ENCODE peak calls at places on chromosomes 3 and 15, in six cellular contexts. One of them, this sample, is unnamed.

GRCh38 chr15:40238927-40239591 is at the start of gene PAK6:
- DNase-seq in K562: peak; percentile 59
- DNase-seq in HepG2: no peak
- DNase-seq in GM12878: no peak
- DNase-seq in A549: peak; percentile 30
- DNase-seq in SK-N-SH: peak; percentile 92
- DNase-seq in this sample: peak; percentile 53

GRCh38 chr3:129052675-129053074 is 7.9 kb upstream of the GP9 start:
- DNase-seq in HepG2: no peak
- DNase-seq in SK-N-SH: peak; percentile 47
- DNase-seq in K562: peak; percentile 9
- DNase-seq in A549: no peak
- DNase-seq in GM12878: no peak
- DNase-seq in this sample: no peak

GRCh38 chr3:128100638-128101037 is 23.0 kb downstream of the RUVBL1 start:
- DNase-seq in A549: no peak
- DNase-seq in HepG2: no peak
- DNase-seq in K562: no peak
- DNase-seq in GM12878: no peak
- DNase-seq in SK-N-SH: no peak
- DNase-seq in this sample: no peak

GRCh38 chr3:65483475-65483874 is 555.2 kb downstream of the MAGI1 start:
- DNase-seq in A549: no peak
- DNase-seq in SK-N-SH: no peak
- DNase-seq in K562: no peak
- DNase-seq in GM12878: no peak
- DNase-seq in HepG2: no peak
- DNase-seq in this sample: no peak

GRCh38 chr3:113377158-113377557 is 64.1 kb downstream of the CFAP44 start:
- DNase-seq in HepG2: peak; percentile 11
- DNase-seq in GM12878: peak; percentile 2
- DNase-seq in SK-N-SH: no peak
- DNase-seq in A549: no peak
- DNase-seq in K562: no peak
- DNase-seq in this sample: no peak

GRCh38 chr15:73924258-73924921 is 1.9 kb upstream of the LOXL1 start:
- DNase-seq in HepG2: no peak
- DNase-seq in K562: no peak
- DNase-seq in GM12878: no peak
- DNase-seq in SK-N-SH: no peak
- DNase-seq in A549: peak; percentile 12
- DNase-seq in this sample: peak; percentile 92

GRCh38 chr15:91627473-91628309 is 225.8 kb upstream of the SLCO3A1 start:
- DNase-seq in A549: no peak
- DNase-seq in K562: no peak
- DNase-seq in HepG2: no peak
- DNase-seq in GM12878: no peak
- DNase-seq in SK-N-SH: peak; percentile 47
- DNase-seq in this sample: peak; percentile 10

GRCh38 chr3:103181175-103181574 is 746.4 kb downstream of the ZPLD1 start:
- DNase-seq in HepG2: no peak
- DNase-seq in A549: no peak
- DNase-seq in GM12878: no peak
- DNase-seq in SK-N-SH: no peak
- DNase-seq in K562: no peak
- DNase-seq in this sample: no peak

GRCh38 chr3:66442254-66443249 is 58.3 kb downstream of the LRIG1 start:
- DNase-seq in SK-N-SH: no peak
- DNase-seq in K562: peak; percentile 2
- DNase-seq in A549: no peak
- DNase-seq in GM12878: no peak
- DNase-seq in HepG2: peak; percentile 75
- DNase-seq in this sample: peak; percentile 93

GRCh38 chr15:60594071-60594470 is 115.1 kb upstream of the ICE2 start:
- DNase-seq in A549: no peak
- DNase-seq in K562: no peak
- DNase-seq in HepG2: no peak
- DNase-seq in SK-N-SH: no peak
- DNase-seq in GM12878: no peak
- DNase-seq in this sample: no peak

GRCh38 chr3:123123716-123124616 is 57.1 kb downstream of the PDIA5 start:
- DNase-seq in GM12878: no peak
- DNase-seq in A549: no peak
- DNase-seq in HepG2: no peak
- DNase-seq in SK-N-SH: no peak
- DNase-seq in K562: no peak
- DNase-seq in this sample: no peak

GRCh38 chr3:122403489-122403888 is 12.4 kb downstream of the WDR5B start:
- DNase-seq in K562: no peak
- DNase-seq in SK-N-SH: no peak
- DNase-seq in GM12878: no peak
- DNase-seq in HepG2: no peak
- DNase-seq in A549: no peak
- DNase-seq in this sample: peak; percentile 61

GRCh38 chr15:45573961-45574629 is 13.1 kb upstream of the BLOC1S6 start:
- DNase-seq in K562: peak; percentile 45
- DNase-seq in GM12878: no peak
- DNase-seq in SK-N-SH: peak; percentile 28
- DNase-seq in HepG2: peak; percentile 61
- DNase-seq in A549: peak; percentile 48
- DNase-seq in this sample: no peak

GRCh38 chr3:102169915-102170479 is 264.8 kb upstream of the ZPLD1 start:
- DNase-seq in SK-N-SH: peak; percentile 27
- DNase-seq in A549: no peak
- DNase-seq in HepG2: no peak
- DNase-seq in K562: no peak
- DNase-seq in GM12878: no peak
- DNase-seq in this sample: no peak

GRCh38 chr3:10395671-10396070 is 74.8 kb upstream of the SEC13 start:
- DNase-seq in K562: no peak
- DNase-seq in SK-N-SH: no peak
- DNase-seq in HepG2: no peak
- DNase-seq in GM12878: no peak
- DNase-seq in A549: no peak
- DNase-seq in this sample: no peak

GRCh38 chr3:57391767-57392166 is 99.3 kb upstream of the ASB14 start:
- DNase-seq in A549: no peak
- DNase-seq in GM12878: no peak
- DNase-seq in K562: no peak
- DNase-seq in SK-N-SH: no peak
- DNase-seq in HepG2: peak; percentile 43
- DNase-seq in this sample: no peak

GRCh38 chr3:181823716-181824115 is 112.0 kb downstream of the SOX2 start:
- DNase-seq in A549: no peak
- DNase-seq in K562: no peak
- DNase-seq in HepG2: no peak
- DNase-seq in SK-N-SH: no peak
- DNase-seq in GM12878: no peak
- DNase-seq in this sample: no peak

GRCh38 chr3:182364723-182365650 is 428.3 kb upstream of the ATP11B start:
- DNase-seq in HepG2: no peak
- DNase-seq in A549: no peak
- DNase-seq in SK-N-SH: peak; percentile 46
- DNase-seq in GM12878: no peak
- DNase-seq in K562: peak; percentile 91
- DNase-seq in this sample: no peak

DNA sequence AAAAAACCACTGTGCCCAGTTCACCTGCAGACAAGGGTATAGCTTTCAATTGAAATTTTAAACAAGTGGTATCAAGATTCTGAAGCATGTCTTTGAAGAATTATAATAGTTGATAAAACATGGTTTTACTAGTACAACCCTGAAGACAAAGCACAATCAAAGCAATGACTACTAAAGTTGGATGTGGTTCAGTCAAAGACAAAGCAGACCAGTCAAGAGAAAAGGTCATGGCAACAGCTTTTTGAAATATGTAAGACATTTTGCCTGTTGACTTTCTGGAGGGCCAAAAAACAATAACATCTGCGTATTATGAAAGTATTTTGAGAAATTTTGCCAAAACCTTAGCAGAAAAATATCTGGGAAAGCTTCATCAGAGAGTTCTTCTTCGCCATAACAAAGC is 1393.6 kb downstream of the SI start:
- DNase-seq in K562: no peak
- DNase-seq in GM12878: no peak
- DNase-seq in HepG2: no peak
- DNase-seq in A549: no peak
- DNase-seq in SK-N-SH: no peak
- DNase-seq in this sample: no peak
- TF ChIP-seq SMC3 in K562: no peak
- TF ChIP-seq SMC3 in GM12878: no peak
- TF ChIP-seq SMC3 in HepG2: no peak
- TF ChIP-seq SMC3 in A549: no peak
- TF ChIP-seq SMC3 in SK-N-SH: no peak
- TF ChIP-seq SMC3 in this sample: no peak

GRCh38 chr15:81880314-81880713 is 165.5 kb downstream of the MEX3B start:
- DNase-seq in A549: no peak
- DNase-seq in SK-N-SH: no peak
- DNase-seq in HepG2: no peak
- DNase-seq in GM12878: peak; percentile 8
- DNase-seq in K562: no peak
- DNase-seq in this sample: no peak
- TF ChIP-seq SMC3 in A549: no peak
- TF ChIP-seq SMC3 in SK-N-SH: no peak
- TF ChIP-seq SMC3 in HepG2: no peak
- TF ChIP-seq SMC3 in GM12878: no peak
- TF ChIP-seq SMC3 in K562: no peak
- TF ChIP-seq SMC3 in this sample: no peak

GRCh38 chr3:160860346-160860745 is 104.3 kb downstream of the PPM1L start:
- DNase-seq in K562: no peak
- DNase-seq in SK-N-SH: no peak
- DNase-seq in HepG2: no peak
- DNase-seq in GM12878: no peak
- DNase-seq in A549: no peak
- DNase-seq in this sample: no peak
- TF ChIP-seq SMC3 in K562: no peak
- TF ChIP-seq SMC3 in SK-N-SH: no peak
- TF ChIP-seq SMC3 in HepG2: no peak
- TF ChIP-seq SMC3 in GM12878: no peak
- TF ChIP-seq SMC3 in A549: no peak
- TF ChIP-seq SMC3 in this sample: no peak

GRCh38 chr3:149720918-149721317 is 31.4 kb downstream of the COMMD2 start:
- DNase-seq in K562: no peak
- DNase-seq in A549: no peak
- DNase-seq in HepG2: no peak
- DNase-seq in GM12878: no peak
- DNase-seq in SK-N-SH: no peak
- DNase-seq in this sample: no peak

GRCh38 chr3:149727676-149728075 is 24.6 kb downstream of the COMMD2 start:
- DNase-seq in HepG2: no peak
- DNase-seq in SK-N-SH: no peak
- DNase-seq in GM12878: no peak
- DNase-seq in K562: no peak
- DNase-seq in A549: no peak
- DNase-seq in this sample: no peak

GRCh38 chr3:149723781-149724180 is 28.5 kb downstream of the COMMD2 start:
- DNase-seq in K562: no peak
- DNase-seq in SK-N-SH: no peak
- DNase-seq in GM12878: no peak
- DNase-seq in HepG2: no peak
- DNase-seq in A549: no peak
- DNase-seq in this sample: no peak

GRCh38 chr3:149732234-149732633 is 20.1 kb downstream of the COMMD2 start:
- DNase-seq in HepG2: no peak
- DNase-seq in K562: no peak
- DNase-seq in GM12878: no peak
- DNase-seq in SK-N-SH: no peak
- DNase-seq in A549: no peak
- DNase-seq in this sample: no peak

GRCh38 chr3:149726716-149727407 is 25.4 kb downstream of the COMMD2 start:
- DNase-seq in GM12878: peak; percentile 40
- DNase-seq in K562: no peak
- DNase-seq in SK-N-SH: no peak
- DNase-seq in HepG2: no peak
- DNase-seq in A549: no peak
- DNase-seq in this sample: peak; percentile 10
- TF ChIP-seq SMC3 in GM12878: no peak
- TF ChIP-seq SMC3 in K562: no peak
- TF ChIP-seq SMC3 in SK-N-SH: no peak
- TF ChIP-seq SMC3 in HepG2: no peak
- TF ChIP-seq SMC3 in A549: no peak
- TF ChIP-seq SMC3 in this sample: no peak

GRCh38 chr3:141499304-141499703 is 12.5 kb downstream of the RASA2 start:
- DNase-seq in HepG2: no peak
- DNase-seq in A549: no peak
- DNase-seq in K562: no peak
- DNase-seq in GM12878: no peak
- DNase-seq in SK-N-SH: no peak
- DNase-seq in this sample: no peak

GRCh38 chr3:141493152-141493551 is 6.3 kb downstream of the RASA2 start:
- DNase-seq in GM12878: no peak
- DNase-seq in HepG2: no peak
- DNase-seq in SK-N-SH: no peak
- DNase-seq in A549: no peak
- DNase-seq in K562: no peak
- DNase-seq in this sample: no peak

GRCh38 chr3:141499965-141500364 is 13.1 kb downstream of the RASA2 start:
- DNase-seq in SK-N-SH: no peak
- DNase-seq in GM12878: no peak
- DNase-seq in K562: no peak
- DNase-seq in A549: no peak
- DNase-seq in HepG2: no peak
- DNase-seq in this sample: no peak

GRCh38 chr3:141500397-141500796 is 13.6 kb downstream of the RASA2 start:
- DNase-seq in K562: no peak
- DNase-seq in GM12878: no peak
- DNase-seq in A549: no peak
- DNase-seq in HepG2: no peak
- DNase-seq in SK-N-SH: no peak
- DNase-seq in this sample: no peak

GRCh38 chr3:141498592-141499223 is 11.9 kb downstream of the RASA2 start:
- DNase-seq in K562: no peak
- DNase-seq in SK-N-SH: no peak
- DNase-seq in HepG2: no peak
- DNase-seq in GM12878: peak; percentile 74
- DNase-seq in A549: no peak
- DNase-seq in this sample: no peak
- TF ChIP-seq SMC3 in K562: no peak
- TF ChIP-seq SMC3 in SK-N-SH: no peak
- TF ChIP-seq SMC3 in HepG2: no peak
- TF ChIP-seq SMC3 in GM12878: no peak
- TF ChIP-seq SMC3 in A549: no peak
- TF ChIP-seq SMC3 in this sample: no peak

DNA sequence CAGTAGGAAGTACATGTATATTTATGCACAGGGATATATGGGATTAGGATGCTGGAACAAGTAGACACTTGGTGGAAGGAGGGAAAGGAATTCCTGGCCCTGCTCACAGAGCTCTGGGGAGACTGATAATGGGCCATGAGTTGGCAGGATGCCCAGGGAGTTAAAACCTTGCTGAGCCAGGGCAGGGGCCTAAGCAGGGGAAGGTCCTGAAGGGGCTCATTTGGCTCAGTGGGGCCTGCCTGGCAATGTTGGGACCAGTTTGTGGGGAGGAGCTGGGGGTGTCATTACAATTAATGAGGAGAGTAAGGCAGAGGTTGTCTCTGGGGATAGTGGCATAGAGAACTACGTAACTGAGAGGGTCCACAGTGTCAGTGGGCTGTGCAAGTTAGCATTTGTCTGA is 124.2 kb upstream of the ADPGK start:
- DNase-seq in HepG2: no peak
- DNase-seq in SK-N-SH: peak; percentile 47
- DNase-seq in K562: peak; percentile 8
- DNase-seq in A549: no peak
- DNase-seq in GM12878: no peak
- DNase-seq in this sample: no peak
- TF ChIP-seq SMC3 in HepG2: no peak
- TF ChIP-seq SMC3 in SK-N-SH: no peak
- TF ChIP-seq SMC3 in K562: no peak
- TF ChIP-seq SMC3 in A549: no peak
- TF ChIP-seq SMC3 in GM12878: no peak
- TF ChIP-seq SMC3 in this sample: no peak

This sample was measured in IMR-90.